ENCODE peak calls at places on chromosomes 16 and 17, in five cellular contexts. O, U, H, Y and P are unnamed samples.

GRCh38 chr16:85928411-85928820 is 29.5 kb downstream of the IRF8 start:
- DNase-seq in H (no peak), Y (no peak), O (no peak), U (no peak), P (no peak)

GRCh38 chr17:62194401-62194800 is 129.3 kb upstream of the MED13 start:
- DNase-seq in Y (no peak), O (no peak), H (no peak), U (no peak), P (no peak)

GRCh38 chr16:28838558-28838918 is 7.6 kb downstream of the TUFM start:
- DNase-seq in H (no peak), U (no peak), Y (no peak), O (no peak), P (no peak)

GRCh38 chr16:89364603-89365002 is 125.8 kb downstream of the ANKRD11 start:
- DNase-seq in H (no peak), O (no peak), Y (peak; percentile 65), U (no peak), P (no peak)

GRCh38 chr17:2215616-2216364 is 87.8 kb downstream of the SMG6 start:
- DNase-seq in U (no peak), O (peak; percentile 83), H (peak; percentile 47), Y (no peak), P (peak; percentile 79)

GRCh38 chr16:1613728-1614225 is 1.6 kb downstream of the CRAMP1 start:
- DNase-seq in U (no peak), O (no peak), H (peak; percentile 42), Y (peak; percentile 10), P (no peak)

GRCh38 chr16:57694191-57694555 is 433 bp upstream of the DRC7 start:
- DNase-seq in H (no peak), Y (no peak), O (no peak), U (no peak), P (no peak)

GRCh38 chr16:9003322-9003721 is 39.6 kb upstream of the USP7 start:
- DNase-seq in O (no peak), Y (peak; percentile 78), U (no peak), H (no peak), P (no peak)

GRCh38 chr17:82875418-82875856 is 35.6 kb upstream of the ZNF750 start:
- DNase-seq in U (no peak), Y (peak; percentile 82), O (no peak), H (no peak), P (no peak)

GRCh38 chr17:50681260-50682200 is 26.2 kb downstream of the ANKRD40 start:
- DNase-seq in H (no peak), O (peak; percentile 42), U (no peak), Y (peak; percentile 58), P (no peak)

GRCh38 chr16:58094026-58094425 is 35.2 kb downstream of the CFAP20 start:
- DNase-seq in Y (no peak), U (no peak), O (no peak), H (no peak), P (no peak)

GRCh38 chr16:66590322-66590721 is 11.1 kb downstream of the CMTM2 start:
- DNase-seq in O (peak; percentile 50), U (no peak), H (no peak), Y (no peak), P (no peak)

GRCh38 chr16:81797443-81797842 is 18.4 kb downstream of the PLCG2 start:
- DNase-seq in O (peak; percentile 54), H (no peak), Y (no peak), U (no peak), P (no peak)

GRCh38 chr17:19447085-19447583 is 36.1 kb downstream of the RNF112 start:
- DNase-seq in O (peak; percentile 83), U (no peak), Y (peak; percentile 78), H (peak; percentile 88), P (no peak)

GRCh38 chr17:65155622-65156021 is 18.5 kb downstream of the RGS9 start:
- DNase-seq in H (no peak), O (peak; percentile 50), Y (no peak), U (no peak), P (no peak)

GRCh38 chr17:71667661-71668060 is 453.2 kb upstream of the SOX9 start:
- DNase-seq in U (no peak), O (no peak), Y (no peak), H (no peak), P (no peak)

GRCh38 chr17:73506470-73507435 is 137.5 kb downstream of the SDK2 start:
- DNase-seq in U (no peak), O (no peak), Y (no peak), H (no peak), P (no peak)

GRCh38 chr17:31252741-31253140 is 44.3 kb downstream of the OMG start:
- DNase-seq in U (no peak), O (no peak), Y (no peak), H (no peak), P (no peak)

GRCh38 chr16:17369441-17369951 is 101.3 kb downstream of the XYLT1 start:
- DNase-seq in U (no peak), O (peak; percentile 46), Y (no peak), H (peak; percentile 41), P (peak; percentile 40)

GRCh38 chr17:58385359-58385899 is 31.9 kb downstream of the RNF43 start:
- DNase-seq in H (no peak), O (no peak), Y (no peak), U (no peak), P (no peak)

GRCh38 chr16:6125483-6126259 is 1028.1 kb upstream of the EEF2KMT start:
- DNase-seq in Y (no peak), U (no peak), O (no peak), H (no peak), P (no peak)

GRCh38 chr17:51510940-51511339 is 250.6 kb downstream of the UTP18 start:
- DNase-seq in H (no peak), O (no peak), Y (no peak), U (no peak), P (no peak)

GRCh38 chr17:76145231-76146052 is 4.4 kb upstream of the FOXJ1 start:
- DNase-seq in O (peak; percentile 71), U (no peak), Y (no peak), H (no peak), P (no peak)

GRCh38 chr17:181213-182163 is at the start of gene DOC2B:
- DNase-seq in H (peak; percentile 72), U (no peak), O (no peak), Y (peak; percentile 19), P (peak; percentile 61)

GRCh38 chr16:81489547-81490267 is 45.1 kb downstream of the CMIP start:
- DNase-seq in H (no peak), O (no peak), Y (no peak), U (no peak), P (no peak)

GRCh38 chr17:35932576-35932975 is 2.0 kb upstream of the RDM1 start:
- DNase-seq in U (no peak), Y (no peak), O (no peak), H (no peak), P (no peak)

GRCh38 chr17:65785109-65785508 is 223.7 kb upstream of the AXIN2 start:
- DNase-seq in U (no peak), H (no peak), Y (peak; percentile 33), O (no peak), P (no peak)

GRCh38 chr16:48836641-48837040 is 226.7 kb upstream of the N4BP1 start:
- DNase-seq in Y (no peak), O (no peak), U (no peak), H (no peak), P (no peak)

GRCh38 chr17:66353937-66354401 is 51.6 kb downstream of the PRKCA start:
- DNase-seq in O (no peak), U (no peak), Y (no peak), H (no peak), P (no peak)

GRCh38 chr17:46097497-46097896 is 95.7 kb downstream of the KANSL1 start:
- DNase-seq in U (no peak), H (no peak), Y (no peak), O (no peak), P (no peak)

GRCh38 chr16:35639233-35640205 is 2180.1 kb downstream of the TP53TG3F start:
- DNase-seq in H (no peak), O (no peak), U (no peak), Y (no peak), P (no peak)

GRCh38 chr17:76000016-76000754 is 470 bp upstream of the CDK3 start:
- DNase-seq in U (no peak), O (peak; percentile 90), H (no peak), Y (peak; percentile 60), P (no peak)

DNA sequence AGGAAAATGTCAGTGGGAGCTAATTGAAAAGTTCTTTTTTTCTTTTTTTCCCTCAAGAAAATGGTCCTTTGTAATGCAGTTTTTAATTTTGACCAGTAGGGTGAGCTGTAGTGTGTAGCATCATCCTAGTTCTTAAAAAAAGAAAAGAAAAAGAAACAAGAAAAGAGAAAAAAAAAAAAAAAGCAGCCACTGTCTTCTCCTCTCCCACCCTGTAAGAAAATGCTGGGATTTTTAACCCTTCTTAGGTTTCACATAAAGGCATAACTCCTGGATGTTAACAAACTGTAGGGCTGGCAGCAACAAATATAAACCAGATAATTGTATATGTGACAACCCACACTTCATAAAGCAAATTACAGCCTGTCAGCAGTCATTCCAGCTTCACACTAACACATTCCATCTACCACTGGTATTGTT is 78.1 kb downstream of the SKAP1 start:
- DNase-seq in Y (no peak), U (no peak), H (no peak), O (peak; percentile 32), P (no peak)
- TF ChIP-seq CTCF in Y (peak; percentile 61), U (peak; percentile 56), H (peak; percentile 80), O (peak; percentile 52), P (peak; percentile 69)

DNA sequence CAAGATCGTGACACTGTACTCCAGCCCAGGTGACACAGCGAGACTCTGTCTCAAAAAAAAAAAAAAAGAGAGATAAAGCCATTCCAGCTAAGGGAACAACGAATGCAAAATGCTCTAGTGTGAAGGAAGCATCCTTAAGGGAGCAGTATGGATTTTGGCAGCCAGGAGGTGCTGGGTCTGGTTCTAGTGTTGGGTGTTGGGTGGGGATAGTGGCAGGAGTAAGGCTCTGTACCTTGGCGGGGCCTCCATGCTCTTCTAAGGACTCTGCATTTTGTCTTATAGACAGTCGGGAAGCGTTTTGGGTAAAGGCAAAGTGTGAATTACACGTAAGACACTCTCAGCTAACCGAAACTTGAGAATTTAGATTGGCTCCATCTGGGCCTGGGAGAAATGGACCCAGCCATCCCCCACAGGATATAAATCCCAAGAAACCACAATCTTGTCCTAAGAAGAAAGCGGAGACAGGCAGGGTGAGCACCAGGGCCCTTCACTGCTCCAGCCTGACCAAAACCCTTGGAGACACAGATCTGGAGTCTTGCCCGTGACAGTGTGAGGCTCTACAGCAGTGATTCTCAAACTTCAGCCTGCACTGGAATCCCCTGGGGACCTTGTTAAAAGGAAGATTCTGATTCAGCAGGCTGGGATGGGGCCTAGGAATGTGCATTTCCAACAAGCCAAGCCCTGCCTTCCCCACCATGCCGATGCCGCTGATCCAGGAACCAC is 33.1 kb upstream of the PHB1 start:
- DNase-seq in O (no peak), Y (no peak), U (no peak), H (no peak), P (no peak)
- TF ChIP-seq CTCF in O (no peak), Y (no peak), U (no peak), H (no peak), P (no peak)

GRCh38 chr17:8156174-8156992 is 4.2 kb upstream of the PER1 start:
- DNase-seq in O (peak; percentile 97), H (peak; percentile 100), Y (peak; percentile 100), U (peak; percentile 98), P (peak; percentile 100)
- TF ChIP-seq CTCF in O (no peak), H (no peak), Y (peak; percentile 40), U (no peak), P (no peak)

DNA sequence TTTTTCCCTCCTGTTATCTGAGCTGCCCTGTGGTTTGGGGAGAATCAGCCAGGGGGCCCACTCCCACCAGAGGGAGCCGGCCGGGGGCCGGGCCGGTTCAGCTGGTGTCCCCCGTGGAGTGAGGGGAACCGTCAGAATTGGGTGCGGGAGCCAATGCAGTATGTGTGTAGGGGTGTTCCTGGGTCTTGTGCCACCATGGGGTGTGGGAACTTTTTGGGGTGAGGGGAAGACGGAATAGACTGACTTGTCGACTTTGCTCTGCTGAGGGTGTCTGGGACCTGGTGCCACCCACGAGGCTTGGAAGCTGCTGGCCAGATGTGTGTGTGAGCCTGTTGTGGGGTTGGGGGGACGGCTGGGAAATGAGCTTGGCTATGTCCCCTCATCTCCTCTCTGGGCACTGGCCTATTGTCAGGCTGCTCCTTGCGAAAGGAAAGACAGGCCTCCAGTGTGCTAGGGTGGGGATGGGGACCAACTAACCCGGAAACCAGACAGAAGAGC is 9.9 kb downstream of the RARA start:
- DNase-seq in U (no peak), H (peak; percentile 43), O (no peak), Y (no peak), P (peak; percentile 16)
- TF ChIP-seq CTCF in U (no peak), H (no peak), O (no peak), Y (peak; percentile 19), P (no peak)